ENCODE peak calls at places on chromosomes 6 and 20, in six cellular contexts. One of them, this sample, is unnamed.
A peak's percentile ranks its signal among the peaks of the same experiment; 100 is the strongest.

GRCh38 chr6:16205377-16206144 is 32.8 kb upstream of the GMPR start:
- DNase-seq in left ventricle myocardium inferior: no peak
- DNase-seq in adrenal gland: no peak
- DNase-seq in ovary: no peak
- DNase-seq in heart left ventricle: peak; percentile 43
- DNase-seq in fibroblast of lung: peak; percentile 95
- DNase-seq in this sample: no peak

GRCh38 chr6:16345449-16346330 is 107.3 kb downstream of the GMPR start:
- DNase-seq in adrenal gland: peak; percentile 62
- DNase-seq in left ventricle myocardium inferior: no peak
- DNase-seq in ovary: no peak
- DNase-seq in fibroblast of lung: peak; percentile 90
- DNase-seq in heart left ventricle: no peak
- DNase-seq in this sample: no peak

GRCh38 chr6:10531513-10531912 is 10.4 kb downstream of the GCNT2 start:
- DNase-seq in adrenal gland: no peak
- DNase-seq in heart left ventricle: no peak
- DNase-seq in ovary: no peak
- DNase-seq in fibroblast of lung: no peak
- DNase-seq in left ventricle myocardium inferior: no peak
- DNase-seq in this sample: no peak

GRCh38 chr20:2889797-2890196 is 16.5 kb downstream of the PTPRA start:
- DNase-seq in adrenal gland: no peak
- DNase-seq in fibroblast of lung: no peak
- DNase-seq in left ventricle myocardium inferior: no peak
- DNase-seq in ovary: no peak
- DNase-seq in heart left ventricle: no peak
- DNase-seq in this sample: no peak

GRCh38 chr6:12315292-12316081 is 25.3 kb downstream of the EDN1 start:
- DNase-seq in heart left ventricle: no peak
- DNase-seq in adrenal gland: no peak
- DNase-seq in left ventricle myocardium inferior: no peak
- DNase-seq in ovary: no peak
- DNase-seq in fibroblast of lung: no peak
- DNase-seq in this sample: no peak

GRCh38 chr20:32354592-32355416 is 3.3 kb upstream of the ASXL1 start:
- DNase-seq in adrenal gland: peak; percentile 73
- DNase-seq in fibroblast of lung: peak; percentile 76
- DNase-seq in ovary: no peak
- DNase-seq in left ventricle myocardium inferior: no peak
- DNase-seq in heart left ventricle: no peak
- DNase-seq in this sample: no peak

GRCh38 chr6:33630014-33630413 is 8.9 kb downstream of the ITPR3 start:
- DNase-seq in ovary: no peak
- DNase-seq in heart left ventricle: no peak
- DNase-seq in adrenal gland: no peak
- DNase-seq in fibroblast of lung: no peak
- DNase-seq in left ventricle myocardium inferior: no peak
- DNase-seq in this sample: no peak

GRCh38 chr6:75381878-75382633 is 97.5 kb upstream of the TMEM30A start:
- DNase-seq in left ventricle myocardium inferior: no peak
- DNase-seq in adrenal gland: no peak
- DNase-seq in ovary: no peak
- DNase-seq in fibroblast of lung: peak; percentile 47
- DNase-seq in heart left ventricle: no peak
- DNase-seq in this sample: no peak

GRCh38 chr6:167547751-167548150 is 222.9 kb downstream of the TTLL2 start:
- DNase-seq in ovary: no peak
- DNase-seq in heart left ventricle: no peak
- DNase-seq in left ventricle myocardium inferior: no peak
- DNase-seq in adrenal gland: no peak
- DNase-seq in fibroblast of lung: peak; percentile 43
- DNase-seq in this sample: no peak

GRCh38 chr6:135305684-135306083 is 124.6 kb downstream of the MYB start:
- DNase-seq in ovary: no peak
- DNase-seq in left ventricle myocardium inferior: no peak
- DNase-seq in fibroblast of lung: no peak
- DNase-seq in adrenal gland: no peak
- DNase-seq in heart left ventricle: no peak
- DNase-seq in this sample: no peak

GRCh38 chr20:57166568-57167291 is 99.7 kb downstream of the BMP7 start:
- DNase-seq in ovary: no peak
- DNase-seq in left ventricle myocardium inferior: no peak
- DNase-seq in heart left ventricle: no peak
- DNase-seq in fibroblast of lung: no peak
- DNase-seq in adrenal gland: no peak
- DNase-seq in this sample: no peak

GRCh38 chr6:130559166-130559565 is 193.3 kb downstream of the TMEM200A start:
- DNase-seq in adrenal gland: no peak
- DNase-seq in ovary: no peak
- DNase-seq in fibroblast of lung: peak; percentile 23
- DNase-seq in heart left ventricle: no peak
- DNase-seq in left ventricle myocardium inferior: no peak
- DNase-seq in this sample: no peak

GRCh38 chr20:52799130-52799529 is 173.0 kb upstream of the TSHZ2 start:
- DNase-seq in left ventricle myocardium inferior: no peak
- DNase-seq in ovary: no peak
- DNase-seq in adrenal gland: no peak
- DNase-seq in heart left ventricle: no peak
- DNase-seq in fibroblast of lung: no peak
- DNase-seq in this sample: no peak

GRCh38 chr6:170140129-170140528 is 150.7 kb downstream of the DLL1 start:
- DNase-seq in fibroblast of lung: no peak
- DNase-seq in heart left ventricle: no peak
- DNase-seq in adrenal gland: no peak
- DNase-seq in left ventricle myocardium inferior: no peak
- DNase-seq in ovary: no peak
- DNase-seq in this sample: peak; percentile 41

GRCh38 chr6:14921170-14921569 is 324.7 kb upstream of the JARID2 start:
- DNase-seq in ovary: peak; percentile 34
- DNase-seq in fibroblast of lung: peak; percentile 73
- DNase-seq in heart left ventricle: peak; percentile 70
- DNase-seq in left ventricle myocardium inferior: peak; percentile 69
- DNase-seq in adrenal gland: peak; percentile 72
- DNase-seq in this sample: peak; percentile 81

GRCh38 chr20:46036370-46036769 is 7.4 kb downstream of the SLC12A5 start:
- DNase-seq in heart left ventricle: no peak
- DNase-seq in left ventricle myocardium inferior: no peak
- DNase-seq in ovary: no peak
- DNase-seq in fibroblast of lung: no peak
- DNase-seq in adrenal gland: no peak
- DNase-seq in this sample: no peak

GRCh38 chr6:1817033-1817761 is 207.5 kb downstream of the FOXC1 start:
- DNase-seq in left ventricle myocardium inferior: no peak
- DNase-seq in fibroblast of lung: peak; percentile 82
- DNase-seq in adrenal gland: no peak
- DNase-seq in heart left ventricle: no peak
- DNase-seq in ovary: no peak
- DNase-seq in this sample: no peak

GRCh38 chr20:1900321-1900791 is 5.1 kb downstream of the SIRPA start:
- DNase-seq in adrenal gland: peak; percentile 68
- DNase-seq in heart left ventricle: peak; percentile 47
- DNase-seq in left ventricle myocardium inferior: peak; percentile 30
- DNase-seq in ovary: peak; percentile 47
- DNase-seq in fibroblast of lung: peak; percentile 81
- DNase-seq in this sample: no peak

GRCh38 chr6:166533205-166533824 is 53.2 kb downstream of the RAMACL start:
- DNase-seq in left ventricle myocardium inferior: no peak
- DNase-seq in adrenal gland: no peak
- DNase-seq in fibroblast of lung: no peak
- DNase-seq in ovary: no peak
- DNase-seq in heart left ventricle: no peak
- DNase-seq in this sample: no peak

GRCh38 chr6:46011241-46012085 is 4.2 kb downstream of the CLIC5 start:
- DNase-seq in ovary: no peak
- DNase-seq in fibroblast of lung: no peak
- DNase-seq in heart left ventricle: no peak
- DNase-seq in adrenal gland: no peak
- DNase-seq in left ventricle myocardium inferior: peak; percentile 17
- DNase-seq in this sample: no peak

GRCh38 chr6:7262037-7262461 is 51.0 kb downstream of the SSR1 start:
- DNase-seq in heart left ventricle: no peak
- DNase-seq in fibroblast of lung: no peak
- DNase-seq in ovary: no peak
- DNase-seq in left ventricle myocardium inferior: peak; percentile 38
- DNase-seq in adrenal gland: peak; percentile 74
- DNase-seq in this sample: no peak

GRCh38 chr6:46969206-46969605 is 47.5 kb upstream of the ADGRF5 start:
- DNase-seq in heart left ventricle: no peak
- DNase-seq in adrenal gland: no peak
- DNase-seq in fibroblast of lung: peak; percentile 64
- DNase-seq in left ventricle myocardium inferior: no peak
- DNase-seq in ovary: no peak
- DNase-seq in this sample: no peak

GRCh38 chr6:165883851-165884640 is 221.0 kb upstream of the PDE10A start:
- DNase-seq in heart left ventricle: no peak
- DNase-seq in left ventricle myocardium inferior: no peak
- DNase-seq in ovary: no peak
- DNase-seq in fibroblast of lung: peak; percentile 52
- DNase-seq in adrenal gland: no peak
- DNase-seq in this sample: no peak

GRCh38 chr6:154548130-154548830 is 37.8 kb upstream of the CNKSR3 start:
- DNase-seq in heart left ventricle: peak; percentile 15
- DNase-seq in adrenal gland: peak; percentile 34
- DNase-seq in fibroblast of lung: peak; percentile 75
- DNase-seq in ovary: peak; percentile 38
- DNase-seq in left ventricle myocardium inferior: peak; percentile 20
- DNase-seq in this sample: no peak

GRCh38 chr6:135129139-135129867 is 51.8 kb upstream of the MYB start:
- DNase-seq in ovary: no peak
- DNase-seq in adrenal gland: no peak
- DNase-seq in fibroblast of lung: no peak
- DNase-seq in left ventricle myocardium inferior: no peak
- DNase-seq in heart left ventricle: no peak
- DNase-seq in this sample: no peak

GRCh38 chr6:152220785-152221184 is 413.3 kb downstream of the ESR1 start:
- DNase-seq in fibroblast of lung: no peak
- DNase-seq in heart left ventricle: peak; percentile 22
- DNase-seq in left ventricle myocardium inferior: no peak
- DNase-seq in ovary: no peak
- DNase-seq in adrenal gland: no peak
- DNase-seq in this sample: no peak

GRCh38 chr20:967796-968742 is 34.0 kb downstream of the RSPO4 start:
- DNase-seq in heart left ventricle: no peak
- DNase-seq in fibroblast of lung: peak; percentile 23
- DNase-seq in adrenal gland: no peak
- DNase-seq in ovary: no peak
- DNase-seq in left ventricle myocardium inferior: no peak
- DNase-seq in this sample: no peak

GRCh38 chr6:37826993-37827392 is 7.5 kb downstream of the ZFAND3 start:
- DNase-seq in left ventricle myocardium inferior: no peak
- DNase-seq in fibroblast of lung: no peak
- DNase-seq in adrenal gland: no peak
- DNase-seq in heart left ventricle: no peak
- DNase-seq in ovary: no peak
- DNase-seq in this sample: no peak

GRCh38 chr6:37827603-37828265 is 8.2 kb downstream of the ZFAND3 start:
- DNase-seq in adrenal gland: no peak
- DNase-seq in fibroblast of lung: no peak
- DNase-seq in heart left ventricle: no peak
- DNase-seq in left ventricle myocardium inferior: no peak
- DNase-seq in ovary: no peak
- DNase-seq in this sample: no peak

GRCh38 chr6:37822851-37823682 is 3.5 kb downstream of the ZFAND3 start:
- DNase-seq in left ventricle myocardium inferior: no peak
- DNase-seq in fibroblast of lung: peak; percentile 58
- DNase-seq in adrenal gland: no peak
- DNase-seq in heart left ventricle: no peak
- DNase-seq in ovary: no peak
- DNase-seq in this sample: no peak

GRCh38 chr6:37824170-37824569 is 4.6 kb downstream of the ZFAND3 start:
- DNase-seq in heart left ventricle: no peak
- DNase-seq in ovary: no peak
- DNase-seq in left ventricle myocardium inferior: no peak
- DNase-seq in adrenal gland: no peak
- DNase-seq in fibroblast of lung: no peak
- DNase-seq in this sample: no peak

DNA sequence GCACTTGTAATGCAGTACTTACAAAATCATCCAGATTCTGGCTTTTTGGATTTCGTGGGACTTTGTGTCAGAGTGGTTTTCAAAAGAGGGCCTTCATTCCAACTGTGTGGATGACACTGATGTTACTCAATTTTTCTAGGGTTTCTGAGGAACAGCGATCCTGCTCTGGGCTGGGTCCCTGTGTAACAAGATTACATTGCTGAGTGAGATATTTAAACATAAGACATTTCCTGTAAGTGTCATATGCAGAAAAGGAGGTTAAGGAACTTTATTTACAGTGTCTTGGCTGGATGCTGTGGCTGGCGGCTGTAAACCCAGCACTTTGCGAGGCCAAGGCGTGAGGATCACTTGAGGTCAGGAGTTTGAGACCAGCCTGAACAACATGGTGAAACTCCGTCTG is 6.7 kb downstream of the ZFAND3 start:
- DNase-seq in fibroblast of lung: no peak
- DNase-seq in adrenal gland: no peak
- DNase-seq in ovary: no peak
- DNase-seq in heart left ventricle: no peak
- DNase-seq in left ventricle myocardium inferior: no peak
- DNase-seq in this sample: no peak
- H3K4me1 ChIP-seq in fibroblast of lung: peaks cover 6% of the 10 kb centered on the region
- H3K4me1 ChIP-seq in adrenal gland: peaks cover 29% of the 10 kb centered on the region
- H3K4me1 ChIP-seq in ovary: peaks cover 20% of the 10 kb centered on the region
- H3K4me1 ChIP-seq in heart left ventricle: peaks cover 53% of the 10 kb centered on the region
- H3K4me1 ChIP-seq in left ventricle myocardium inferior: peaks cover 96% of the 10 kb centered on the region
- H3K4me1 ChIP-seq in this sample: peaks cover 74% of the 10 kb centered on the region

GRCh38 chr6:17585766-17586502 is 14.2 kb upstream of the FAM8A1 start:
- DNase-seq in fibroblast of lung: peak; percentile 8
- DNase-seq in left ventricle myocardium inferior: no peak
- DNase-seq in ovary: no peak
- DNase-seq in heart left ventricle: no peak
- DNase-seq in adrenal gland: no peak
- DNase-seq in this sample: no peak
- TF ChIP-seq CTCF in fibroblast of lung: no peak
- TF ChIP-seq CTCF in left ventricle myocardium inferior: no peak
- TF ChIP-seq CTCF in ovary: no peak
- TF ChIP-seq CTCF in heart left ventricle: no peak
- TF ChIP-seq CTCF in adrenal gland: no peak
- TF ChIP-seq CTCF in this sample: peak; percentile 44

GRCh38 chr6:693737-694038 is 749 bp upstream of the EXOC2 start:
- DNase-seq in ovary: peak; percentile 24
- DNase-seq in adrenal gland: no peak
- DNase-seq in heart left ventricle: no peak
- DNase-seq in left ventricle myocardium inferior: no peak
- DNase-seq in fibroblast of lung: no peak
- DNase-seq in this sample: no peak
- H3K4me3 ChIP-seq in ovary: peak overlapping the region; percentile 73
- H3K4me3 ChIP-seq in adrenal gland: no peak overlapping the region
- H3K4me3 ChIP-seq in heart left ventricle: peak overlapping the region; percentile 77
- H3K4me3 ChIP-seq in left ventricle myocardium inferior: peak overlapping the region; percentile 100
- H3K4me3 ChIP-seq in fibroblast of lung: peak overlapping the region; percentile 89
- H3K4me3 ChIP-seq in this sample: peak overlapping the region; percentile 95

DNA sequence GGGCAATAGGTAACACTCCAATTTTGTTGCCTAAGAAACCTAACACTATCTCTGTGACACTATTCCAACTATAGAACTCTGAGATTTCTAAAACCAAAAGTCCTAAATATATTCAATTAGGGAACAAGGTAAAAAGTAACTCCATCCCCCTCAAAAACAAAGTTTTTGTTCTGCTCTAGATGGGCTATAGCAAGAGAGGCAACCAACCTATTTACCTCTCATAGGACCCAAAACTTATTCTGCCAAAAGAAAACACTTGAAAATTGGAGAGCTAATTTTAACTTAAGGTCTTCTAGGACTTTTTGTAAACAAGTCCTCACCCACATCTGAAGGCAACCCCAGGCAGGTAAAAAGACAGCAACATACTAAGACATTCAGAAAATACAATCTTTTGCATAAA is 7.7 kb downstream of the RBM39 start:
- DNase-seq in adrenal gland: no peak
- DNase-seq in left ventricle myocardium inferior: no peak
- DNase-seq in heart left ventricle: no peak
- DNase-seq in fibroblast of lung: no peak
- DNase-seq in ovary: no peak
- DNase-seq in this sample: no peak
- H3K4me1 ChIP-seq in adrenal gland: peaks cover 42% of the 10 kb centered on the region
- H3K4me1 ChIP-seq in left ventricle myocardium inferior: peaks cover 100% of the 10 kb centered on the region
- H3K4me1 ChIP-seq in heart left ventricle: peaks cover 63% of the 10 kb centered on the region
- H3K4me1 ChIP-seq in fibroblast of lung: peaks cover 4% of the 10 kb centered on the region
- H3K4me1 ChIP-seq in ovary: peaks cover 14% of the 10 kb centered on the region
- H3K4me1 ChIP-seq in this sample: peaks cover 74% of the 10 kb centered on the region